ENCODE peak calls at places on chromosomes 7 and 10, in six cellular contexts. One of them, this sample, is unnamed. For H3K4me1, the result is how much of the 10 kb centered on the place peaks cover.

GRCh38 chr7:35716038-35716803 is 21.3 kb upstream of the HERPUD2 start:
- DNase-seq in mesenchymal stem cell: peak
- DNase-seq in H9: no peak
- DNase-seq in mesendoderm: no peak
- DNase-seq in IMR-90: peak
- DNase-seq in H1: no peak
- DNase-seq in this sample: no peak

GRCh38 chr7:79182283-79182682 is 271.2 kb downstream of the MAGI2 start:
- DNase-seq in mesenchymal stem cell: no peak
- DNase-seq in H9: no peak
- DNase-seq in mesendoderm: no peak
- DNase-seq in IMR-90: peak
- DNase-seq in H1: no peak
- DNase-seq in this sample: no peak

GRCh38 chr10:18418579-18419210 is 232.7 kb downstream of the NSUN6 start:
- DNase-seq in mesenchymal stem cell: no peak
- DNase-seq in H9: no peak
- DNase-seq in mesendoderm: no peak
- DNase-seq in IMR-90: peak
- DNase-seq in H1: no peak
- DNase-seq in this sample: no peak

GRCh38 chr10:97843296-97843671 is 6.4 kb upstream of the GOLGA7B start:
- DNase-seq in mesenchymal stem cell: no peak
- DNase-seq in H9: no peak
- DNase-seq in mesendoderm: no peak
- DNase-seq in IMR-90: no peak
- DNase-seq in H1: no peak
- DNase-seq in this sample: no peak

GRCh38 chr7:79512269-79512668 is 58.8 kb upstream of the MAGI2 start:
- DNase-seq in mesenchymal stem cell: no peak
- DNase-seq in H9: no peak
- DNase-seq in mesendoderm: no peak
- DNase-seq in IMR-90: peak
- DNase-seq in H1: no peak
- DNase-seq in this sample: no peak

GRCh38 chr7:149879801-149880738 is 6.3 kb downstream of the ATP6V0E2 start:
- DNase-seq in mesenchymal stem cell: no peak
- DNase-seq in H9: peak
- DNase-seq in mesendoderm: no peak
- DNase-seq in IMR-90: no peak
- DNase-seq in H1: no peak
- DNase-seq in this sample: no peak

GRCh38 chr10:26199841-26200240 is 16.7 kb upstream of the GAD2 start:
- DNase-seq in mesenchymal stem cell: no peak
- DNase-seq in H9: no peak
- DNase-seq in mesendoderm: peak
- DNase-seq in IMR-90: no peak
- DNase-seq in H1: no peak
- DNase-seq in this sample: no peak

GRCh38 chr10:122856902-122857301 is 11.2 kb upstream of the CUZD1 start:
- DNase-seq in mesenchymal stem cell: no peak
- DNase-seq in H9: no peak
- DNase-seq in mesendoderm: no peak
- DNase-seq in IMR-90: peak
- DNase-seq in H1: no peak
- DNase-seq in this sample: no peak

GRCh38 chr7:155867734-155868400 is 55.6 kb upstream of the SHH start:
- DNase-seq in mesenchymal stem cell: no peak
- DNase-seq in H9: peak
- DNase-seq in mesendoderm: no peak
- DNase-seq in IMR-90: no peak
- DNase-seq in H1: no peak
- DNase-seq in this sample: no peak

GRCh38 chr7:4069268-4070095 is 612.6 kb upstream of the FOXK1 start:
- DNase-seq in mesenchymal stem cell: no peak
- DNase-seq in H9: no peak
- DNase-seq in mesendoderm: no peak
- DNase-seq in IMR-90: no peak
- DNase-seq in H1: no peak
- DNase-seq in this sample: no peak

GRCh38 chr10:103139803-103140202 is 53.3 kb downstream of the NT5C2 start:
- DNase-seq in mesenchymal stem cell: no peak
- DNase-seq in H9: no peak
- DNase-seq in mesendoderm: no peak
- DNase-seq in IMR-90: no peak
- DNase-seq in H1: no peak
- DNase-seq in this sample: no peak

GRCh38 chr7:71465741-71466189 is 333.8 kb downstream of the GALNT17 start:
- DNase-seq in mesenchymal stem cell: no peak
- DNase-seq in H9: peak
- DNase-seq in mesendoderm: peak
- DNase-seq in IMR-90: no peak
- DNase-seq in H1: no peak
- DNase-seq in this sample: no peak

GRCh38 chr7:26376208-26376917 is 84.7 kb downstream of the SNX10 start:
- DNase-seq in mesenchymal stem cell: no peak
- DNase-seq in H9: peak
- DNase-seq in mesendoderm: peak
- DNase-seq in IMR-90: no peak
- DNase-seq in H1: no peak
- DNase-seq in this sample: peak

GRCh38 chr7:66353547-66353946 is 148.4 kb downstream of the TPST1 start:
- DNase-seq in mesenchymal stem cell: no peak
- DNase-seq in H9: no peak
- DNase-seq in mesendoderm: no peak
- DNase-seq in IMR-90: peak
- DNase-seq in H1: no peak
- DNase-seq in this sample: no peak

GRCh38 chr7:16590424-16590823 is 55.1 kb downstream of the ANKMY2 start:
- DNase-seq in mesenchymal stem cell: no peak
- DNase-seq in H9: no peak
- DNase-seq in mesendoderm: no peak
- DNase-seq in IMR-90: no peak
- DNase-seq in H1: no peak
- DNase-seq in this sample: no peak

GRCh38 chr10:61869772-61870520 is 31.6 kb upstream of the ARID5B start:
- DNase-seq in mesenchymal stem cell: peak
- DNase-seq in H9: no peak
- DNase-seq in mesendoderm: no peak
- DNase-seq in IMR-90: peak
- DNase-seq in H1: no peak
- DNase-seq in this sample: no peak

GRCh38 chr10:132516771-132517725 is 20.5 kb upstream of the INPP5A start:
- DNase-seq in mesenchymal stem cell: peak
- DNase-seq in H9: peak
- DNase-seq in mesendoderm: peak
- DNase-seq in IMR-90: peak
- DNase-seq in H1: peak
- DNase-seq in this sample: peak

GRCh38 chr7:99272476-99273045 is at the start of gene MYH16:
- DNase-seq in mesenchymal stem cell: no peak
- DNase-seq in H9: no peak
- DNase-seq in mesendoderm: no peak
- DNase-seq in IMR-90: peak
- DNase-seq in H1: no peak
- DNase-seq in this sample: no peak

GRCh38 chr10:15427836-15428414 is 56.8 kb upstream of the FAM171A1 start:
- DNase-seq in mesenchymal stem cell: peak
- DNase-seq in H9: no peak
- DNase-seq in mesendoderm: peak
- DNase-seq in IMR-90: peak
- DNase-seq in H1: no peak
- DNase-seq in this sample: peak

GRCh38 chr7:128701062-128701785 is 29.1 kb downstream of the GARIN1A start:
- DNase-seq in mesenchymal stem cell: no peak
- DNase-seq in H9: peak
- DNase-seq in mesendoderm: no peak
- DNase-seq in IMR-90: no peak
- DNase-seq in H1: no peak
- DNase-seq in this sample: no peak

GRCh38 chr7:42672339-42672990 is 239.4 kb downstream of the C7orf25 start:
- DNase-seq in mesenchymal stem cell: peak
- DNase-seq in H9: no peak
- DNase-seq in mesendoderm: peak
- DNase-seq in IMR-90: no peak
- DNase-seq in H1: no peak
- DNase-seq in this sample: no peak

GRCh38 chr7:150327308-150327707 is 4.0 kb upstream of the ACTR3C start:
- DNase-seq in mesenchymal stem cell: no peak
- DNase-seq in H9: no peak
- DNase-seq in mesendoderm: no peak
- DNase-seq in IMR-90: no peak
- DNase-seq in H1: no peak
- DNase-seq in this sample: no peak

GRCh38 chr10:100148353-100149211 is 37.2 kb downstream of the ERLIN1 start:
- DNase-seq in mesenchymal stem cell: peak
- DNase-seq in H9: no peak
- DNase-seq in mesendoderm: no peak
- DNase-seq in IMR-90: peak
- DNase-seq in H1: no peak
- DNase-seq in this sample: no peak

GRCh38 chr7:80831996-80832395 is 86.9 kb downstream of the SEMA3C start:
- DNase-seq in mesenchymal stem cell: no peak
- DNase-seq in H9: no peak
- DNase-seq in mesendoderm: no peak
- DNase-seq in IMR-90: peak
- DNase-seq in H1: no peak
- DNase-seq in this sample: no peak

GRCh38 chr7:57415326-57415725 is 34.7 kb upstream of the ZNF716 start:
- DNase-seq in mesenchymal stem cell: no peak
- DNase-seq in H9: no peak
- DNase-seq in mesendoderm: no peak
- DNase-seq in IMR-90: no peak
- DNase-seq in H1: no peak
- DNase-seq in this sample: no peak

GRCh38 chr10:35466170-35466569 is 129.9 kb downstream of the CCNY start:
- DNase-seq in mesenchymal stem cell: no peak
- DNase-seq in H9: no peak
- DNase-seq in mesendoderm: no peak
- DNase-seq in IMR-90: no peak
- DNase-seq in H1: no peak
- DNase-seq in this sample: no peak
- H3K23ac ChIP-seq in mesenchymal stem cell: peak
- H3K23ac ChIP-seq in H9: no peak
- H3K23ac ChIP-seq in mesendoderm: no peak
- H3K23ac ChIP-seq in IMR-90: no peak
- H3K23ac ChIP-seq in H1: no peak
- H3K23ac ChIP-seq in this sample: no peak

GRCh38 chr7:194257-194995 is 2.1 kb downstream of the FAM20C start:
- DNase-seq in mesenchymal stem cell: peak
- DNase-seq in H9: peak
- DNase-seq in mesendoderm: peak
- DNase-seq in IMR-90: peak
- DNase-seq in H1: no peak
- DNase-seq in this sample: no peak
- H2BK15ac ChIP-seq in mesenchymal stem cell: peak
- H2BK15ac ChIP-seq in H9: no peak
- H2BK15ac ChIP-seq in mesendoderm: no peak
- H2BK15ac ChIP-seq in IMR-90: peak
- H2BK15ac ChIP-seq in H1: no peak
- H2BK15ac ChIP-seq in this sample: peak

GRCh38 chr7:55100172-55100961 is 81.5 kb downstream of the EGFR start:
- DNase-seq in mesenchymal stem cell: no peak
- DNase-seq in H9: no peak
- DNase-seq in mesendoderm: no peak
- DNase-seq in IMR-90: peak
- DNase-seq in H1: no peak
- DNase-seq in this sample: no peak
- H3K4me1 ChIP-seq in mesenchymal stem cell: under half
- H3K4me1 ChIP-seq in H9: under half
- H3K4me1 ChIP-seq in mesendoderm: under half
- H3K4me1 ChIP-seq in IMR-90: under half
- H3K4me1 ChIP-seq in H1: under half
- H3K4me1 ChIP-seq in this sample: under half

GRCh38 chr7:25353744-25354143 is 125.5 kb upstream of the NPVF start:
- DNase-seq in mesenchymal stem cell: no peak
- DNase-seq in H9: no peak
- DNase-seq in mesendoderm: no peak
- DNase-seq in IMR-90: no peak
- DNase-seq in H1: no peak
- DNase-seq in this sample: no peak
- H3K23ac ChIP-seq in mesenchymal stem cell: no peak
- H3K23ac ChIP-seq in H9: no peak
- H3K23ac ChIP-seq in mesendoderm: no peak
- H3K23ac ChIP-seq in IMR-90: no peak
- H3K23ac ChIP-seq in H1: no peak
- H3K23ac ChIP-seq in this sample: no peak

GRCh38 chr10:3099291-3100092 is 32.1 kb downstream of the PFKP start:
- DNase-seq in mesenchymal stem cell: peak
- DNase-seq in H9: no peak
- DNase-seq in mesendoderm: no peak
- DNase-seq in IMR-90: peak
- DNase-seq in H1: no peak
- DNase-seq in this sample: no peak

GRCh38 chr10:3096149-3096548 is 28.8 kb downstream of the PFKP start:
- DNase-seq in mesenchymal stem cell: peak
- DNase-seq in H9: no peak
- DNase-seq in mesendoderm: no peak
- DNase-seq in IMR-90: no peak
- DNase-seq in H1: no peak
- DNase-seq in this sample: no peak

GRCh38 chr10:3098689-3099088 is 31.3 kb downstream of the PFKP start:
- DNase-seq in mesenchymal stem cell: no peak
- DNase-seq in H9: no peak
- DNase-seq in mesendoderm: no peak
- DNase-seq in IMR-90: no peak
- DNase-seq in H1: no peak
- DNase-seq in this sample: no peak

GRCh38 chr10:3095373-3096139 is 28.2 kb downstream of the PFKP start:
- DNase-seq in mesenchymal stem cell: peak
- DNase-seq in H9: no peak
- DNase-seq in mesendoderm: peak
- DNase-seq in IMR-90: peak
- DNase-seq in H1: no peak
- DNase-seq in this sample: no peak

GRCh38 chr10:3097160-3097559 is 29.8 kb downstream of the PFKP start:
- DNase-seq in mesenchymal stem cell: no peak
- DNase-seq in H9: no peak
- DNase-seq in mesendoderm: no peak
- DNase-seq in IMR-90: no peak
- DNase-seq in H1: no peak
- DNase-seq in this sample: no peak
- H2BK15ac ChIP-seq in mesenchymal stem cell: peak
- H2BK15ac ChIP-seq in H9: no peak
- H2BK15ac ChIP-seq in mesendoderm: no peak
- H2BK15ac ChIP-seq in IMR-90: peak
- H2BK15ac ChIP-seq in H1: no peak
- H2BK15ac ChIP-seq in this sample: no peak

GRCh38 chr10:79418886-79419595 is 26.4 kb downstream of the ZCCHC24 start:
- DNase-seq in mesenchymal stem cell: no peak
- DNase-seq in H9: no peak
- DNase-seq in mesendoderm: no peak
- DNase-seq in IMR-90: no peak
- DNase-seq in H1: no peak
- DNase-seq in this sample: no peak
- H3K4me1 ChIP-seq in mesenchymal stem cell: under half
- H3K4me1 ChIP-seq in H9: under half
- H3K4me1 ChIP-seq in mesendoderm: under half
- H3K4me1 ChIP-seq in IMR-90: under half
- H3K4me1 ChIP-seq in H1: under half
- H3K4me1 ChIP-seq in this sample: under half